ENCODE peak calls at places on chromosomes 6 and 20, in nine cellular contexts. Z, F, E, K, H, M, R, G and Y are unnamed samples.

GRCh38 chr6:153131037-153131981 is at the start of gene RGS17:
- DNase-seq in G (peak), K (no peak), H (peak), E (peak), M (peak), Z (peak), R (peak), F (peak), Y (peak)

GRCh38 chr20:37365760-37366638 is 20.1 kb downstream of the SRC start:
- DNase-seq in R (no peak), M (no peak), E (no peak), K (no peak), H (no peak), G (no peak), F (no peak), Z (no peak), Y (no peak)

GRCh38 chr6:42227173-42227850 is 9.7 kb upstream of the MRPS10 start:
- DNase-seq in H (no peak), R (no peak), E (no peak), G (no peak), Z (no peak), K (no peak), F (no peak), M (no peak), Y (no peak)

GRCh38 chr6:84059082-84059481 is 25.5 kb downstream of the MRAP2 start:
- DNase-seq in E (no peak), G (no peak), K (no peak), R (no peak), Z (no peak), M (no peak), F (no peak), H (no peak), Y (no peak)

GRCh38 chr6:32290886-32291450 is 67.1 kb upstream of the NOTCH4 start:
- DNase-seq in E (no peak), R (no peak), F (no peak), G (no peak), M (no peak), K (no peak), Z (no peak), H (no peak), Y (no peak)

GRCh38 chr6:51099201-51099600 is 280.5 kb downstream of the TFAP2B start:
- DNase-seq in F (no peak), G (no peak), H (no peak), R (no peak), Z (no peak), E (no peak), K (no peak), M (no peak), Y (no peak)

GRCh38 chr6:106154326-106154725 is 68.2 kb downstream of the PRDM1 start:
- DNase-seq in M (no peak), R (no peak), G (no peak), E (no peak), Z (no peak), F (no peak), H (no peak), K (no peak), Y (no peak)

GRCh38 chr6:107847844-107848802 is 24.0 kb upstream of the SCML4 start:
- DNase-seq in H (peak), Z (peak), F (peak), G (peak), M (peak), E (peak), K (peak), R (peak), Y (peak)

GRCh38 chr6:143164565-143165105 is 103.9 kb downstream of the AIG1 start:
- DNase-seq in Z (no peak), H (no peak), M (no peak), E (no peak), F (no peak), R (no peak), K (no peak), G (no peak), Y (no peak)

GRCh38 chr6:82144007-82144851 is 103.3 kb downstream of the IBTK start:
- DNase-seq in H (no peak), E (no peak), K (peak), F (peak), Z (no peak), M (no peak), G (no peak), R (peak), Y (peak)

GRCh38 chr6:72952808-72953630 is 272.3 kb downstream of the KHDC1L start:
- DNase-seq in Z (no peak), H (no peak), F (no peak), K (no peak), R (no peak), G (no peak), E (no peak), M (no peak), Y (peak)

GRCh38 chr20:25624500-25624939 is 706 bp upstream of the NANP start:
- DNase-seq in R (peak), E (no peak), F (no peak), Z (no peak), G (no peak), K (no peak), M (no peak), H (no peak), Y (no peak)

GRCh38 chr6:170259301-170259700 is 31.6 kb downstream of the DLL1 start:
- DNase-seq in K (no peak), F (no peak), R (no peak), E (no peak), G (no peak), Z (no peak), H (no peak), M (no peak), Y (no peak)

GRCh38 chr6:157610451-157610999 is 212.5 kb upstream of the SNX9 start:
- DNase-seq in F (no peak), Z (no peak), R (no peak), M (no peak), K (no peak), G (no peak), H (no peak), E (no peak), Y (no peak)

GRCh38 chr6:9583946-9584345 is 830.9 kb downstream of the TFAP2A start:
- DNase-seq in E (no peak), F (no peak), M (no peak), R (no peak), K (no peak), H (no peak), Z (no peak), G (no peak), Y (no peak)

GRCh38 chr6:70310063-70310694 is 7.3 kb upstream of the COL9A1 start:
- DNase-seq in R (peak), K (no peak), E (no peak), Z (no peak), F (no peak), M (no peak), G (no peak), H (peak), Y (peak)

GRCh38 chr6:128479048-128479666 is 41.2 kb downstream of the PTPRK start:
- DNase-seq in H (no peak), K (no peak), G (no peak), M (no peak), Z (no peak), E (no peak), F (no peak), R (no peak), Y (no peak)

GRCh38 chr6:97097068-97098047 is 172.8 kb downstream of the KLHL32 start:
- DNase-seq in F (no peak), M (no peak), K (no peak), R (no peak), E (no peak), G (no peak), H (no peak), Z (no peak), Y (no peak)

GRCh38 chr20:29740601-29740950 is 1516.9 kb upstream of the DEFB115 start:
- DNase-seq in Z (no peak), R (no peak), G (no peak), M (no peak), H (no peak), K (no peak), E (no peak), F (peak), Y (no peak)

GRCh38 chr20:58976095-58976730 is 4.8 kb upstream of the NELFCD start:
- DNase-seq in K (no peak), H (no peak), G (no peak), E (no peak), Z (no peak), F (no peak), M (no peak), R (no peak), Y (no peak)

GRCh38 chr6:146887447-146888077 is 288.8 kb downstream of the ADGB start:
- DNase-seq in G (no peak), E (no peak), K (no peak), M (no peak), F (no peak), Z (no peak), H (no peak), R (no peak), Y (no peak)

GRCh38 chr6:142696123-142696522 is 248.9 kb downstream of the HIVEP2 start:
- DNase-seq in H (no peak), G (no peak), E (no peak), F (no peak), R (no peak), Z (no peak), K (no peak), M (no peak), Y (no peak)

GRCh38 chr6:170243791-170244291 is 47.0 kb downstream of the DLL1 start:
- DNase-seq in H (no peak), E (no peak), F (no peak), R (no peak), M (no peak), G (no peak), Z (no peak), K (no peak), Y (no peak)

GRCh38 chr20:4708856-4709255 is 12.9 kb upstream of the PRND start:
- DNase-seq in H (no peak), K (no peak), R (no peak), M (no peak), Z (no peak), F (no peak), G (no peak), E (no peak), Y (no peak)

GRCh38 chr6:138116661-138116999 is 9.4 kb upstream of the PERP start:
- DNase-seq in Z (no peak), K (no peak), F (no peak), H (no peak), G (no peak), R (no peak), E (no peak), M (no peak), Y (no peak)

GRCh38 chr6:53664623-53665022 is 933 bp downstream of the KLHL31 start:
- DNase-seq in H (no peak), K (no peak), M (no peak), R (no peak), G (no peak), E (peak), Z (no peak), F (no peak), Y (no peak)

GRCh38 chr6:55941713-55942112 is 66.3 kb upstream of the BMP5 start:
- DNase-seq in G (no peak), F (no peak), E (no peak), R (no peak), Z (no peak), K (no peak), H (no peak), M (no peak), Y (no peak)

GRCh38 chr6:147322299-147323162 is 118.3 kb downstream of the STXBP5 start:
- DNase-seq in H (no peak), E (no peak), K (no peak), Z (no peak), M (no peak), F (peak), G (no peak), R (no peak), Y (peak)

GRCh38 chr6:5979650-5980427 is 26.9 kb downstream of the NRN1 start:
- DNase-seq in R (no peak), Z (no peak), E (no peak), F (no peak), H (no peak), K (no peak), G (no peak), M (no peak), Y (no peak)

GRCh38 chr6:53673138-53673801 is 7.7 kb upstream of the KLHL31 start:
- DNase-seq in F (no peak), R (peak), M (peak), G (no peak), H (no peak), K (no peak), Z (no peak), E (no peak), Y (peak)

GRCh38 chr6:33909737-33910136 is 105.9 kb upstream of the MLN start:
- DNase-seq in K (no peak), M (no peak), G (no peak), H (no peak), Z (no peak), R (no peak), F (no peak), E (no peak), Y (no peak)

GRCh38 chr6:148166339-148166949 is 176.2 kb upstream of the SASH1 start:
- DNase-seq in H (no peak), F (peak), G (no peak), Z (no peak), K (no peak), E (no peak), M (no peak), R (no peak), Y (peak)

DNA sequence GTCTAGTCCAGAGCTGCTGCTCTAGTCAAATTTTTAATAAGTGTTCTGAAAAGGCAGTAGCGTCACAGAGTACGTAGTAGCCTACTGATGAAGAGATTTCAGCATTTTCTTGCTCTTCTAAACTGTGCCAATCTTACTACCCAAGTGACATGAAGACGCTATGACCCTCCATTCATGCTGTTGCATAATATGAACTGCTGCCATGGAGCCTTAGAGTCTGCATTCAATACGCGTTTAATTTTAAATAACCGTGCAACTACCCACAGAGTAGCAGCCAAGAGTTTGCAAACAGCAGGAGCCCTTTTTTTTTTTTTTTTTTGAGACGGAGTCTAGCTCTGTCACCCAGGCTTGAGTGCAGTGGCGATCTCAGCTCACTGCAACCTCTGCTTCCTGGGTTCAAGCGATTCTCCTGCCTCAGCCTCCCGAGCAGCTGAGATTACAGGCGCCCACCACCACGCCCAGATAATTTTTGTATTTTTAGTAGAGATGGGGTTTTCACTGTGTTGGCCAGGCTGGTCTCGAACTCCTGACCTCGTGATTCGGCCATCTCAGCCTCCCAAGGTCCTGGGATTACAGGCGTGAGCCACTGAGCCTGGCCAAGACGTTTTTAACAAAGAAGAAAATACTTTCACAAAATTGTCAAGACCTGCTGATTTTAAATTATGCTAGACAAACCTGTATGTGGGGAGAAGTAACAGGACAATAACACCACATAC is 44.3 kb downstream of the EZR start:
- DNase-seq in F (no peak), M (no peak), E (no peak), Z (no peak), H (no peak), K (no peak), R (no peak), G (no peak), Y (no peak)
- TF ChIP-seq CTCF in F (no peak), M (no peak), E (no peak), Z (no peak), H (no peak), K (no peak), R (no peak), G (no peak), Y (no peak)

GRCh38 chr6:141354191-141354950 is 778.4 kb upstream of the GJE1 start:
- DNase-seq in E (no peak), G (no peak), Z (no peak), M (no peak), R (no peak), F (no peak), K (no peak), H (no peak), Y (no peak)
- TF ChIP-seq CTCF in E (no peak), G (peak), Z (no peak), M (no peak), R (no peak), F (no peak), K (no peak), H (no peak), Y (peak)

GRCh38 chr6:1099257-1099656 is 212.6 kb upstream of the FOXQ1 start:
- DNase-seq in G (no peak), H (no peak), E (no peak), M (no peak), Z (no peak), F (no peak), K (no peak), R (no peak), Y (no peak)
- TF ChIP-seq CTCF in G (no peak), H (no peak), E (no peak), M (no peak), Z (no peak), F (no peak), K (no peak), R (no peak), Y (no peak)

GRCh38 chr6:129601323-129601722 is 108.7 kb downstream of the ARHGAP18 start:
- DNase-seq in M (no peak), F (no peak), G (no peak), Z (no peak), E (no peak), R (no peak), H (no peak), K (no peak), Y (no peak)
- TF ChIP-seq CTCF in M (no peak), F (no peak), G (no peak), Z (no peak), E (no peak), R (no peak), H (no peak), K (no peak), Y (no peak)

GRCh38 chr6:39681566-39682250 is 43.5 kb downstream of the KIF6 start:
- DNase-seq in Z (no peak), G (no peak), F (no peak), E (no peak), K (no peak), R (no peak), M (no peak), H (no peak), Y (no peak)
- TF ChIP-seq CTCF in Z (no peak), G (no peak), F (no peak), E (no peak), K (no peak), R (no peak), M (no peak), H (no peak), Y (no peak)